ENCODE peak calls at places on chromosomes 6 and 20, in ten cellular contexts. L, N, F, Y, B, C, E, X, Q and U are unnamed samples.

GRCh38 chr20:51346686-51347485 is 195.6 kb downstream of the NFATC2 start:
- DNase-seq in B (peak), N (no peak), E (peak), L (no peak), Q (no peak), X (no peak), Y (no peak), C (no peak), F (no peak), U (no peak)

GRCh38 chr6:99330159-99330558 is 19.3 kb downstream of the FAXC start:
- DNase-seq in X (peak), E (peak), C (no peak), Q (peak), N (no peak), Y (peak), F (no peak), L (peak), B (no peak), U (peak)

GRCh38 chr6:144660545-144660944 is 375.4 kb downstream of the UTRN start:
- DNase-seq in B (no peak), Y (no peak), X (no peak), F (no peak), E (no peak), Q (no peak), N (no peak), L (no peak), C (no peak), U (no peak)

GRCh38 chr20:2693996-2694471 is 1.5 kb downstream of the EBF4 start:
- DNase-seq in L (no peak), N (peak), X (peak), B (peak), E (no peak), Q (no peak), Y (no peak), C (no peak), F (no peak), U (no peak)

GRCh38 chr6:150967910-150968309 is 102.4 kb downstream of the MTHFD1L start:
- DNase-seq in F (no peak), X (no peak), Q (no peak), L (no peak), C (no peak), E (peak), N (no peak), B (no peak), Y (no peak), U (no peak)

GRCh38 chr6:113758725-113759576 is 98.2 kb upstream of the MARCKS start:
- DNase-seq in Y (no peak), X (no peak), Q (no peak), L (no peak), F (no peak), E (peak), B (no peak), C (no peak), N (no peak), U (no peak)

GRCh38 chr6:64591682-64592081 is 956.1 kb downstream of the PHF3 start:
- DNase-seq in C (no peak), X (no peak), Q (no peak), L (no peak), Y (no peak), N (no peak), F (no peak), E (no peak), B (no peak), U (no peak)

GRCh38 chr6:155493694-155494143 is 38.1 kb upstream of the NOX3 start:
- DNase-seq in C (no peak), N (peak), L (no peak), B (peak), X (peak), E (peak), F (no peak), Y (peak), Q (peak), U (peak)

GRCh38 chr6:144908004-144908403 is 622.9 kb downstream of the UTRN start:
- DNase-seq in F (no peak), X (no peak), E (peak), N (no peak), B (no peak), Y (no peak), C (no peak), L (no peak), Q (no peak), U (no peak)

DNA sequence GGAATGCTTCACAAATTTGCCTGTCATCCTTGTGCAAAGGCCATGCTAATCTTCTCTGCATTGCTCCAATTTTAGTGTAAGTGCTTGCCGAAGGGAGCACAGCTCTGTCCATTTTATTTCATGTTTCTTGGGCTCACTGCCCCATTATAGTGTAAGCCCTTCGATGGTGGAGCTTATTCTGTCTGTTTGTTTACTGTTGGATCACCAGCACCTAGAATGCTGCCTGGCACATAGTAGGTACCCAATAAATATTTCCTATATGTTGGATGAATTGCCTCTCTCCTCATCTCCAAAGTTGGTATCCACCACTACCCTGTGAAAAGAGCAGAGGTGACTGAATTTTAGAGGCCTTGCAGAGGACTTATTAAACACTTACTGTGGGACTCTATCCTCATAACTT is 18.8 kb upstream of the HMGN4 start:
- DNase-seq in Q (no peak), X (no peak), Y (no peak), B (no peak), N (no peak), F (no peak), E (no peak), L (no peak), C (no peak), U (no peak)
- TF ChIP-seq POLR2A in Q (no peak), X (no peak), Y (no peak), B (no peak), N (no peak), F (no peak), E (no peak), L (no peak), C (no peak), U (no peak)

GRCh38 chr20:54295686-54296085 is 87.8 kb downstream of the PFDN4 start:
- DNase-seq in C (no peak), B (no peak), L (no peak), X (no peak), Q (no peak), N (no peak), Y (no peak), E (no peak), F (no peak), U (no peak)
- H3K4me3 ChIP-seq in C (no peak), B (no peak), L (no peak), X (no peak), Q (no peak), N (no peak), Y (no peak), E (no peak), F (no peak), U (no peak)

DNA sequence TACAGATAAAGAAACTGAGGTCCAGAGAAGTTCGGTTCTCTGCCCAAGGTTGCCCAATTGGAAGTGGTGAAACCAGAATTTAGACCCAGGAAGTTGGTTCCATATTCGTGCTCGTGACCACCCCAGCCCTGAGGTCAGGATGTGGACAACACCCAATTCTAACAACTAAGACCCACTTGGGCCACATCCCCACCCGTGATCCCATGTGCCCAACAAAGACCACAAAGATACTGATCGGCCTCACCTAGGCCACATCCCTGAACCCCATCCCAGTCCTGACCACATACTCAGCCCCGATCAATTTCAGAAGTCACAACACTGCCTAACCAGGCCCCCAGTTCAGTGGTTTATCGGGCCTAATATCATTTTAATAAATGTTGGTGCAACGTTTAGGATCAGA is 138.4 kb downstream of the PREX1 start:
- DNase-seq in Y (no peak), Q (no peak), C (no peak), E (no peak), L (no peak), X (no peak), B (no peak), N (no peak), F (no peak), U (no peak)
- TF ChIP-seq POLR2A in Y (no peak), Q (no peak), C (no peak), E (no peak), L (no peak), X (no peak), B (no peak), N (no peak), F (no peak), U (no peak)

GRCh38 chr6:33384581-33385020 is 7.0 kb upstream of the KIFC1 start:
- DNase-seq in N (no peak), E (peak), Q (no peak), C (no peak), Y (no peak), L (no peak), X (no peak), F (no peak), B (no peak), U (no peak)

GRCh38 chr6:33380272-33380981 is 11.2 kb upstream of the KIFC1 start:
- DNase-seq in X (no peak), C (no peak), L (no peak), Q (no peak), N (no peak), E (no peak), Y (no peak), B (no peak), F (no peak), U (no peak)

DNA sequence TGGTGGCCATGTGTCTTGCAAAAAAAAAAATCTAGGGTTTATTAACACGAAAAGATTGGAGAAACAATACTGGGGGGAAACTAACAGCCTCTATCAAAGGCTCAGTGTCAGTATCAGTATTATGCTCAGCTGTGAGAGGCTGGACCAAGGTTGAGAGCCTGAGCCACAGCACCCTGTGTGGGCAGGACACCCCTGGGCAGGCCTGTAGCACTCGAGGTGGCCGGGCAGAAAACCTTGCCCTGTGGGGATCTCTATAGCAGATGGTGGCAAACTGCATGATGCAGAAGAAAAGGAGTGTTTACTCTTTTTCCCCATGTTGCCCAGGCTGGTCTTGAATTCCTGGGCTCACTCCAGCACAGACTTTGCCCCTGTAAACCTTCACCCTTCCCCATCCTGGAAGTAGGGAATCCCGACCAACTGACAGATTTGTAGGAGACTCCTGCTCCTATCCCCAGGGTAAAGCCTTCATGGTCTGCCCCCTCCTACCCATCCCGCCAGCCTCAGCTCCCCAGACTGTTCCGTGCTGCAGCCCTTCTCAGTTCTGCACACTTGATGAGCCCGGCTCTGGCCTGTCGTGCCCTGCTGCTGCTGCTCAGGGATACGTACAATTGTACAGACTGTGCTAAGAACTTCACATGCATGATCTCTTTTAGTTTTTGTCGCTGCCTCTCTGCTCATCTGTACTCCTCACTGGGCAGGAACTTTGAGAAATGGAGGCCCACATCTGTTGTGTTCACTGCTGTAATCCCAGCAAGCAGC is 8.0 kb upstream of the KIFC1 start:
- DNase-seq in B (no peak), X (no peak), N (no peak), E (no peak), C (no peak), Y (no peak), Q (no peak), F (no peak), L (no peak), U (no peak)
- H3K4me3 ChIP-seq in B (no peak), X (no peak), N (no peak), E (no peak), C (no peak), Y (no peak), Q (no peak), F (no peak), L (no peak), U (no peak)

DNA sequence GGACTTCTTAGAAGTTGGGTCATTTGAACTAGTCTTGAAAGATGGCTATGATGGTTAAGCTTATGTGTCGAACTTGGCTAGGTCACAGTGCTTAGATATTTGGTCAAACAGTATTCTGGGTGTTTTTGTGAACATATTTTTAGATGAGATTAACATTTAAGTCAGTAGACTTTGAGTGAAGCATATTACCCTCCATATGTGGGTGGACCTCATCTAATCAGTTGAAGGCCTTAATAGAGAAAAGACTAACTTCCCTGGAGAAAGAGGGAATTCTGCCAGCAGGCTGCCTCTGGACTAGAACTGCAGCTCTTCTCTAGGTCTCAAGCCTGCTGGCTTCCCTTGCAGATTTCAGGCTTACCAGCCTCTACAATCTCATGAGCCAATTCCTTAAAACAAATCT is 76.9 kb downstream of the RCAN2 start:
- DNase-seq in F (no peak), Y (no peak), L (no peak), C (no peak), E (no peak), X (no peak), N (no peak), Q (no peak), B (no peak), U (no peak)
- TF ChIP-seq POLR2A in F (no peak), Y (no peak), L (no peak), C (no peak), E (no peak), X (no peak), N (no peak), Q (no peak), B (no peak), U (no peak)

GRCh38 chr6:25365159-25365558 is 86.0 kb downstream of the CARMIL1 start:
- DNase-seq in C (no peak), Y (no peak), X (no peak), E (no peak), B (no peak), F (no peak), N (no peak), L (no peak), Q (no peak), U (no peak)

GRCh38 chr6:25369450-25370086 is 90.4 kb downstream of the CARMIL1 start:
- DNase-seq in B (no peak), X (no peak), F (no peak), L (peak), E (no peak), C (no peak), Q (no peak), N (no peak), Y (no peak), U (peak)

GRCh38 chr6:25369043-25369442 is 89.9 kb downstream of the CARMIL1 start:
- DNase-seq in B (no peak), N (no peak), Y (no peak), L (peak), C (no peak), F (no peak), Q (no peak), X (no peak), E (no peak), U (no peak)

GRCh38 chr6:25370175-25371036 is 91.2 kb downstream of the CARMIL1 start:
- DNase-seq in X (no peak), C (no peak), Q (no peak), L (no peak), B (no peak), N (no peak), E (no peak), F (no peak), Y (no peak), U (no peak)

DNA sequence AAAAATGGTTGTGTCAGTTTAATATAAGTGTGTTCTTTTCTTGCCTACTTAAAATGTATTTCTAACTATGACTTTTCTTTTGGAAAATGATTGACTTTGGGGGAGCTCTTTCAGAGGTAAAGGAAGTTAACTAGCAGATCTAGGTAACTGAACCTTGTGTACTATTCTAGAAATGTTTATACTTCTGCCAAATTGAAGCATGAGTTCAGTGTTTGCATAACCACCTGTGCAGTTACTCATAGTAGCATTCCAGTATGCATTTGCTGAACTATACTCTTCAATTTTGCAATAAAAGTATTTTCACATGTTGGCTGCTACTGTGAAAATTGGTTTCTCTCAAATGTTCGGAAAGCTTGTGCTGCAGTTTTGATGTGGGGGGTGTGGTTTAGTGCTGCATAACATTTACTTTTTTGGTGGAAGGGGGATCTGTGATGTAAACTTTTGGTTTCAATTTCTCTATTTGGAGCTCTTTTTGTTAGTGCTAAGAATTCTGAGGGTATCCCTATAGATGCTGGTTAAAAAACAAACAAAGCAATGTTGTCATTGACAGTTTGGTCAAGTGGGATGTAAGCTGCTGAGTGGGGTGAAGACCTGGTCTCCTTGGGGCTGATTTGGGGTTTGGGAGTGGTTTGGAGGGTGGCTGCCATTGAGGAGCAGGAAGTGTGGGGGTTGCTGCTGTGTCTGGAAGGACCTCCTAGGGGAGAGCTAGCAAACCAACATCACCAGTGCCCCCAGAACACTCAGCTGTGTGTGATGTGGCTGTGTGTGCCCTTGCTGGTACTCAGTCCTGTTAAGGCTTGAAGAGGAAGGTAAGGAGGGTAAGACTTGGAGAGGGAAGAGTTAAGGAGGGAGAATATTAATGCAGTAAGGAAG is 87.8 kb downstream of the CARMIL1 start:
- DNase-seq in X (no peak), B (no peak), C (no peak), Y (no peak), E (no peak), L (no peak), F (no peak), N (no peak), Q (no peak), U (no peak)
- H3K4me3 ChIP-seq in X (no peak), B (no peak), C (no peak), Y (no peak), E (no peak), L (no peak), F (no peak), N (no peak), Q (no peak), U (no peak)

GRCh38 chr20:46683620-46683938 is 5.7 kb downstream of the TP53RK start:
- DNase-seq in N (no peak), L (no peak), X (no peak), C (no peak), E (no peak), F (no peak), Y (no peak), Q (no peak), B (no peak), U (no peak)

GRCh38 chr20:46680684-46681031 is 8.6 kb downstream of the TP53RK start:
- DNase-seq in Y (no peak), N (no peak), L (no peak), X (no peak), C (no peak), E (no peak), B (no peak), F (no peak), Q (no peak), U (no peak)

GRCh38 chr20:46682063-46682821 is 7.0 kb downstream of the TP53RK start:
- DNase-seq in B (no peak), L (no peak), E (no peak), Y (no peak), X (no peak), N (no peak), F (no peak), Q (no peak), C (no peak), U (no peak)

GRCh38 chr20:46683068-46683477 is 6.2 kb downstream of the TP53RK start:
- DNase-seq in X (no peak), E (no peak), L (no peak), F (no peak), B (no peak), Y (no peak), C (no peak), Q (no peak), N (no peak), U (no peak)

GRCh38 chr20:46681032-46681854 is 8.0 kb downstream of the TP53RK start:
- DNase-seq in B (no peak), N (no peak), F (peak), C (peak), L (peak), E (peak), Y (peak), X (peak), Q (peak), U (peak)
- TF ChIP-seq POLR2A in B (no peak), N (no peak), F (no peak), C (no peak), L (no peak), E (no peak), Y (no peak), X (no peak), Q (no peak), U (no peak)